ENCODE peak calls at places on chromosomes 1 and 21, in four cellular contexts. U is IMR-90, Q is cardiac muscle cell, F is upper lobe of left lung. W is an unnamed sample. For H3K36me3, the result is how much of the 10 kb centered on the place peaks cover.

GRCh38 chr1:158491372-158491771 is 19.4 kb downstream of the OR10R2 start:
- DNase-seq in U (no peak), Q (no peak), F (no peak), W (no peak)

GRCh38 chr1:172851077-172851476 is 192.2 kb downstream of the FASLG start:
- DNase-seq in U (no peak), Q (no peak), F (no peak), W (no peak)

GRCh38 chr1:228905579-228905978 is 170.3 kb downstream of the RHOU start:
- DNase-seq in U (no peak), Q (no peak), F (no peak), W (no peak)

GRCh38 chr21:26374817-26375216 is 198.3 kb downstream of the CYYR1 start:
- DNase-seq in U (no peak), Q (no peak), F (no peak), W (no peak)

GRCh38 chr1:30366914-30367313 is 356.5 kb downstream of the MATN1 start:
- DNase-seq in U (no peak), Q (no peak), F (no peak), W (no peak)

GRCh38 chr21:43769325-43769958 is 6.7 kb downstream of the CSTB start:
- DNase-seq in U (no peak), Q (no peak), F (no peak), W (no peak)

GRCh38 chr1:238052496-238053266 is 162.0 kb upstream of the ZP4 start:
- DNase-seq in U (peak), Q (no peak), F (no peak), W (no peak)

GRCh38 chr1:248695451-248696132 is 7.0 kb downstream of the OR14I1 start:
- DNase-seq in U (peak), Q (no peak), F (no peak), W (no peak)

GRCh38 chr1:202587859-202588480 is 122.3 kb downstream of the SYT2 start:
- DNase-seq in U (no peak), Q (no peak), F (no peak), W (no peak)

GRCh38 chr1:36016686-36017085 is 67.2 kb upstream of the TEKT2 start:
- DNase-seq in U (no peak), Q (no peak), F (no peak), W (no peak)

GRCh38 chr1:47650205-47650604 is 212.4 kb downstream of the FOXD2 start:
- DNase-seq in U (peak), Q (no peak), F (peak), W (no peak)

GRCh38 chr1:53740621-53741105 is 1.7 kb upstream of the GLIS1 start:
- DNase-seq in U (peak), Q (no peak), F (no peak), W (no peak)

GRCh38 chr21:44862869-44863685 is 10.4 kb downstream of the PTTG1IP start:
- DNase-seq in U (no peak), Q (no peak), F (no peak), W (no peak)

GRCh38 chr1:150696995-150697927 is at the start of gene GOLPH3L:
- DNase-seq in U (peak), Q (peak), F (peak), W (peak)

GRCh38 chr1:22208973-22209378 is 66.1 kb upstream of the WNT4 start:
- DNase-seq in U (no peak), Q (no peak), F (no peak), W (no peak)

GRCh38 chr1:22611530-22611947 is 24.9 kb upstream of the C1QA start:
- DNase-seq in U (peak), Q (peak), F (no peak), W (no peak)

GRCh38 chr21:37568415-37568814 is 201.8 kb downstream of the DYRK1A start:
- DNase-seq in U (no peak), Q (no peak), F (no peak), W (no peak)

GRCh38 chr1:228182296-228183030 is 16.9 kb downstream of the IBA57 start:
- DNase-seq in U (no peak), Q (no peak), F (no peak), W (no peak)

GRCh38 chr1:116164056-116164889 is 53.1 kb downstream of the MAB21L3 start:
- DNase-seq in U (no peak), Q (peak), F (no peak), W (no peak)

GRCh38 chr1:207414606-207415108 is 39.5 kb upstream of the CR2 start:
- DNase-seq in U (no peak), Q (no peak), F (no peak), W (peak)

GRCh38 chr1:53500184-53501064 is 41.2 kb downstream of the DMRTB1 start:
- DNase-seq in U (no peak), Q (peak), F (no peak), W (no peak)

GRCh38 chr1:97668945-97669344 is 251.9 kb downstream of the DPYD start:
- DNase-seq in U (peak), Q (no peak), F (no peak), W (no peak)

GRCh38 chr1:65722461-65722860 is 70.2 kb upstream of the PDE4B start:
- DNase-seq in U (no peak), Q (no peak), F (no peak), W (no peak)

GRCh38 chr1:189429610-189430009 is 1048.1 kb downstream of the BRINP3 start:
- DNase-seq in U (peak), Q (peak), F (no peak), W (no peak)

GRCh38 chr1:117467336-117467735 is 100.1 kb downstream of the MAN1A2 start:
- DNase-seq in U (peak), Q (no peak), F (no peak), W (no peak)

GRCh38 chr1:222798111-222798510 is 16.7 kb upstream of the DISP1 start:
- DNase-seq in U (peak), Q (no peak), F (no peak), W (no peak)

GRCh38 chr1:66764994-66765578 is 12.8 kb downstream of the DYNLT5 start:
- DNase-seq in U (peak), Q (peak), F (no peak), W (peak)

GRCh38 chr1:83818916-83819315 is 180.0 kb downstream of the TTLL7 start:
- DNase-seq in U (peak), Q (no peak), F (peak), W (no peak)

GRCh38 chr1:160124709-160125478 is 9.3 kb downstream of the ATP1A2 start:
- DNase-seq in U (peak), Q (no peak), F (peak), W (no peak)

GRCh38 chr21:21137986-21138385 is 139.8 kb downstream of the NCAM2 start:
- DNase-seq in U (peak), Q (no peak), F (no peak), W (no peak)

GRCh38 chr1:163074716-163075284 is 5.6 kb downstream of the RGS4 start:
- DNase-seq in U (no peak), Q (no peak), F (no peak), W (no peak)

GRCh38 chr21:37244506-37245083 is 22.5 kb downstream of the VPS26C start:
- DNase-seq in U (no peak), Q (no peak), F (no peak), W (no peak)

GRCh38 chr1:217425528-217425927 is 205.4 kb downstream of the GPATCH2 start:
- DNase-seq in U (no peak), Q (no peak), F (no peak), W (no peak)

GRCh38 chr1:57041901-57042300 is 76.1 kb upstream of the C8B start:
- DNase-seq in U (no peak), Q (no peak), F (no peak), W (no peak)

GRCh38 chr1:110056776-110057175 is 13.7 kb downstream of the ALX3 start:
- DNase-seq in U (peak), Q (no peak), F (no peak), W (no peak)
- H3K36me3 ChIP-seq in U (half or more), Q (under half), F (half or more), W (under half)

GRCh38 chr1:20147846-20148570 is 8.9 kb downstream of the PLA2G2F start:
- DNase-seq in U (no peak), Q (no peak), F (no peak), W (no peak)
- TF ChIP-seq CTCF in U (no peak), Q (no peak), F (no peak), W (no peak)

GRCh38 chr1:147225193-147225730 is at the start of gene FMO5:
- DNase-seq in U (peak), Q (peak), F (peak), W (peak)
- H3K4me3 ChIP-seq in U (peak), Q (peak), F (peak), W (peak)

DNA sequence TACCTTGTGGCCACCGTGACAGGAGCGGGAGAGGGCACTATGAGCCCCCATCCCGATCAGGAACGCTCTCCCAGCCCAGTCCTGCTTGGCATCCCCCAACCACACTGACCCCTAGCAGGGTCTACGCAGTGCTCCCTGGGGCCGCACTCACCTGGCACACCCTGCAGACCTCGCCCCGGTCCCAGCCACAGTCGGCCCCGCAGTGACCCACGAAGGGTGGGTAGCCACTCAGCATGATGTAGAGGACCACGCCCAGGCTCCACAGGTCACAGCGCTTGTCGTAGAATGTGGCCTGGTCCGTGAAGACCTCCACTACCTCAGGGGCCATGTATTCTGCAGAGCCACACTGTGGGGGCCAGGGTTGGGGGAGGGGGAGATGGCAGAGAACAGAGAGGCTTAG is 11.1 kb upstream of the KNCN start:
- DNase-seq in U (no peak), Q (no peak), F (no peak), W (no peak)
- H3K36me3 ChIP-seq in U (under half), Q (under half), F (half or more), W (under half)

DNA sequence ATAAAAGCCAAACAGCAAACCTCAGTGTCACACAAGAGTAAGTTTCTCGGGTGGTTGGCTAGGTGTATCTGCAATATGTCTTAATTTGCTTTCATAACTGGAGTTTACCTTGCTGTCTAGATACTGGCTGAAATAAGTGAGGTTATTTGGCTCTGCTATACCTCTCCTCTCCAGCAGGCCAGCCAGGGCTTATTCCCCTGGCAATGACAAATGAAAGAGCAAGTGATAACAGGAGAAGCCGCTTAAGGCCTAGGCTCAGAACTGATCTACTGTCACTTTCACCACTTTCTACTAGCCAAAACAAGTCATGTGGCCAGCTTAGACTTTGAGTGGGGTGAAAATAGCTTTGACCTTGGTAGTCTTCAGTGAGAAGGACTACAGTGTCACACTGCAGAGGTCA is 4.8 kb upstream of the RPE65 start:
- DNase-seq in U (no peak), Q (peak), F (no peak), W (no peak)
- TF ChIP-seq CTCF in U (no peak), Q (peak), F (no peak), W (no peak)